ENCODE peak calls at places on chromosomes 7 and 10, in seven cellular contexts. G is stimulated activated CD8-positive, alpha-beta memory T cell treated with anti-CD3 and anti-CD28 coated beads, Interleukin-7, amount 100 ng/mL, for 4 hours; B is left lung; J is naive thymus-derived CD4-positive, alpha-beta T cell; S is AG09319; Q is PC-3; Z is GM12865. D is an unnamed sample.

GRCh38 chr10:12419279-12419847 is 70.0 kb downstream of the CAMK1D start:
- DNase-seq in Q (peak; percentile 88), B (no peak), S (peak; percentile 74), J (no peak), G (peak; percentile 43), Z (peak; percentile 26), D (peak; percentile 46)

GRCh38 chr7:134903073-134903790 is 83.1 kb upstream of the AGBL3 start:
- DNase-seq in G (no peak), S (no peak), Q (no peak), J (no peak), B (no peak), Z (no peak), D (no peak)

GRCh38 chr7:83469076-83469475 is 179.9 kb downstream of the SEMA3E start:
- DNase-seq in B (no peak), S (peak; percentile 1), G (no peak), J (no peak), Q (peak; percentile 80), Z (no peak), D (no peak)

GRCh38 chr7:46191776-46192175 is 270.7 kb upstream of the IGFBP3 start:
- DNase-seq in S (no peak), G (no peak), B (no peak), Q (peak; percentile 23), Z (no peak), J (no peak), D (no peak)

GRCh38 chr7:4722960-4723359 is 40.9 kb downstream of the FOXK1 start:
- DNase-seq in Z (no peak), Q (no peak), J (no peak), S (no peak), B (no peak), G (no peak), D (no peak)

GRCh38 chr10:125692246-125692931 is 9.4 kb upstream of the TEX36 start:
- DNase-seq in B (no peak), Q (no peak), S (no peak), J (no peak), Z (no peak), G (no peak), D (no peak)

GRCh38 chr10:132099701-132100481 is 34.1 kb downstream of the JAKMIP3 start:
- DNase-seq in S (no peak), Q (no peak), Z (no peak), J (no peak), B (peak; percentile 16), G (no peak), D (no peak)

GRCh38 chr7:140506788-140507464 is 27.6 kb upstream of the MKRN1 start:
- DNase-seq in Q (no peak), B (no peak), J (no peak), Z (peak; percentile 19), S (no peak), G (no peak), D (no peak)

GRCh38 chr10:131943021-131943814 is 38.5 kb downstream of the BNIP3 start:
- DNase-seq in Z (no peak), Q (peak; percentile 20), G (no peak), J (peak; percentile 20), B (no peak), S (no peak), D (no peak)

GRCh38 chr10:58512470-58513188 is at the start of gene BICC1:
- DNase-seq in G (no peak), Q (peak; percentile 37), Z (no peak), S (no peak), B (peak; percentile 35), J (no peak), D (no peak)

GRCh38 chr10:50576245-50576815 is 47.4 kb downstream of the SGMS1 start:
- DNase-seq in G (no peak), S (no peak), J (no peak), Z (no peak), B (no peak), Q (peak; percentile 80), D (no peak)

GRCh38 chr10:24952146-24952700 is at the start of gene PRTFDC1:
- DNase-seq in Q (peak; percentile 20), G (no peak), B (peak; percentile 53), J (peak; percentile 50), S (no peak), Z (peak; percentile 21), D (no peak)

GRCh38 chr10:69801434-69802315 is at the start of gene COL13A1:
- DNase-seq in Q (peak; percentile 99), S (no peak), B (peak; percentile 49), Z (no peak), G (no peak), J (no peak), D (no peak)

GRCh38 chr10:122988501-122988900 is 8.3 kb downstream of the PSTK start:
- DNase-seq in Z (no peak), Q (no peak), J (no peak), B (no peak), G (no peak), S (no peak), D (no peak)

GRCh38 chr7:18552943-18553584 is 57.5 kb downstream of the HDAC9 start:
- DNase-seq in Z (no peak), S (no peak), J (no peak), B (no peak), G (no peak), Q (peak; percentile 80), D (no peak)

GRCh38 chr7:36264123-36264916 is 111.3 kb downstream of the EEPD1 start:
- DNase-seq in J (no peak), B (peak; percentile 75), S (no peak), Q (no peak), Z (no peak), G (no peak), D (no peak)

GRCh38 chr10:91635401-91636400 is 2.8 kb upstream of the PPP1R3C start:
- DNase-seq in G (no peak), S (no peak), J (peak; percentile 48), B (no peak), Q (peak; percentile 81), Z (peak; percentile 59), D (no peak)

GRCh38 chr10:132131581-132132250 is 55.0 kb upstream of the DPYSL4 start:
- DNase-seq in S (no peak), G (no peak), J (no peak), Q (no peak), B (peak; percentile 29), Z (no peak), D (no peak)

GRCh38 chr10:55631071-55631654 is 729.9 kb downstream of the ZWINT start:
- DNase-seq in G (no peak), J (no peak), Z (no peak), S (no peak), Q (peak; percentile 86), B (peak; percentile 44), D (no peak)

GRCh38 chr10:22017283-22018020 is 13.9 kb upstream of the DNAJC1 start:
- DNase-seq in Q (peak; percentile 28), B (no peak), G (no peak), J (no peak), Z (no peak), S (no peak), D (no peak)

GRCh38 chr7:14294637-14295036 is 305.2 kb upstream of the ETV1 start:
- DNase-seq in J (no peak), Q (peak; percentile 37), B (no peak), G (no peak), Z (no peak), S (no peak), D (no peak)

GRCh38 chr10:124058346-124059003 is 34.9 kb downstream of the CHST15 start:
- DNase-seq in J (no peak), G (no peak), S (no peak), B (no peak), Q (peak; percentile 8), Z (no peak), D (no peak)

GRCh38 chr7:74289018-74289659 is at the start of gene CLIP2:
- DNase-seq in Z (peak; percentile 88), B (peak; percentile 84), Q (peak; percentile 72), J (peak; percentile 67), G (peak; percentile 77), S (peak; percentile 28), D (peak; percentile 66)

GRCh38 chr7:29557954-29558353 is 5.7 kb upstream of the PRR15 start:
- DNase-seq in B (no peak), Z (no peak), G (no peak), J (no peak), Q (no peak), S (no peak), D (no peak)

GRCh38 chr10:5776881-5777197 is 36.4 kb downstream of the GDI2 start:
- DNase-seq in J (no peak), G (no peak), S (peak; percentile 35), Q (peak; percentile 20), Z (no peak), B (no peak), D (no peak)

GRCh38 chr10:91514025-91514424 is 103.9 kb downstream of the HECTD2 start:
- DNase-seq in Z (no peak), B (no peak), Q (peak; percentile 26), J (no peak), S (no peak), G (no peak), D (no peak)

GRCh38 chr7:84786073-84786472 is 400.8 kb downstream of the SEMA3D start:
- DNase-seq in S (no peak), Q (no peak), J (no peak), Z (no peak), B (no peak), G (no peak), D (no peak)

GRCh38 chr10:24483701-24484100 is 240.0 kb downstream of the ARHGAP21 start:
- DNase-seq in Q (peak; percentile 91), Z (peak; percentile 2), J (no peak), B (peak; percentile 68), S (no peak), G (no peak), D (no peak)

GRCh38 chr10:112583236-112583919 is 136.4 kb downstream of the VTI1A start:
- DNase-seq in B (no peak), G (no peak), Q (no peak), Z (no peak), S (no peak), J (no peak), D (no peak)

GRCh38 chr10:92490387-92490786 is 83.5 kb downstream of the IDE start:
- DNase-seq in Z (no peak), B (no peak), G (no peak), Q (peak; percentile 33), S (no peak), J (no peak), D (no peak)

GRCh38 chr7:131061818-131062217 is 265.9 kb upstream of the MKLN1 start:
- DNase-seq in S (no peak), Q (no peak), J (no peak), G (no peak), B (no peak), Z (no peak), D (no peak)

GRCh38 chr10:133445751-133446708 is 7.7 kb upstream of the SCART1 start:
- DNase-seq in B (no peak), G (no peak), S (no peak), Z (no peak), J (no peak), Q (no peak), D (no peak)

GRCh38 chr7:133436014-133436428 is 183.1 kb downstream of the EXOC4 start:
- DNase-seq in J (no peak), S (peak; percentile 82), B (no peak), G (no peak), Z (no peak), Q (no peak), D (no peak)

D was measured in effector memory CD4-positive, alpha-beta T cell.